ENCODE peak calls at places on chromosomes 16 and 17, in four cellular contexts. H, V, G and T are unnamed samples.
A peak's percentile ranks its signal among the peaks of the same experiment; 100 is the strongest.

GRCh38 chr16:23566724-23567123 is 9.2 kb downstream of the UBFD1 start:
- DNase-seq in H (no peak), V (no peak), G (no peak), T (no peak)

GRCh38 chr17:81378941-81379511 is 16.2 kb upstream of the BAHCC1 start:
- DNase-seq in H (no peak), V (no peak), G (no peak), T (no peak)

GRCh38 chr17:66301864-66302741 is at the start of gene PRKCA:
- DNase-seq in H (peak; percentile 10), V (peak; percentile 35), G (peak; percentile 81), T (peak; percentile 42)

GRCh38 chr17:32277284-32277683 is 11.7 kb downstream of the RHBDL3 start:
- DNase-seq in H (no peak), V (no peak), G (peak; percentile 21), T (peak; percentile 15)

GRCh38 chr17:77889866-77890760 is 68.4 kb upstream of the TNRC6C start:
- DNase-seq in H (no peak), V (no peak), G (no peak), T (no peak)

GRCh38 chr16:53672461-53672860 is 31.2 kb downstream of the RPGRIP1L start:
- DNase-seq in H (no peak), V (no peak), G (peak; percentile 5), T (no peak)

GRCh38 chr17:17937450-17937849 is 34.8 kb downstream of the TOM1L2 start:
- DNase-seq in H (no peak), V (no peak), G (no peak), T (no peak)

GRCh38 chr16:50602531-50603205 is 54.5 kb downstream of the NKD1 start:
- DNase-seq in H (no peak), V (no peak), G (no peak), T (no peak)

GRCh38 chr16:11990672-11991390 is 14.3 kb downstream of the SNX29 start:
- DNase-seq in H (no peak), V (no peak), G (no peak), T (no peak)

GRCh38 chr16:22216191-22216831 is 10.2 kb downstream of the EEF2K start:
- DNase-seq in H (no peak), V (no peak), G (peak; percentile 64), T (no peak)

GRCh38 chr16:1175566-1176279 is 22.8 kb downstream of the CACNA1H start:
- DNase-seq in H (no peak), V (no peak), G (no peak), T (no peak)

GRCh38 chr16:23587726-23588125 is 8.4 kb downstream of the NDUFAB1 start:
- DNase-seq in H (no peak), V (no peak), G (peak; percentile 61), T (no peak)